ENCODE peak calls at places on chromosomes 5 and 9, in six cellular contexts. B is body of pancreas; F is HCT116; O is CD4-positive, CD25-positive, alpha-beta regulatory T cell; G is GM23248; D is endodermal cell. C is an unnamed sample.

GRCh38 chr5:131068893-131069643 is 96.0 kb downstream of the HINT1 start:
- DNase-seq in O (peak; percentile 7), G (peak; percentile 3), D (no peak), B (no peak), F (no peak), C (no peak)

GRCh38 chr5:103743455-103743854 is 180.9 kb upstream of the NUDT12 start:
- DNase-seq in O (no peak), G (no peak), D (no peak), F (no peak), B (no peak), C (no peak)

GRCh38 chr5:173028811-173029327 is 27.3 kb upstream of the CREBRF start:
- DNase-seq in G (no peak), F (no peak), D (no peak), O (no peak), B (no peak), C (no peak)

GRCh38 chr5:65925094-65925600 is 1.2 kb upstream of the ERBIN start:
- DNase-seq in B (peak; percentile 67), O (peak; percentile 63), D (peak; percentile 87), F (no peak), G (peak; percentile 87), C (peak; percentile 66)

GRCh38 chr9:101140728-101141127 is 112.2 kb downstream of the PLPPR1 start:
- DNase-seq in B (no peak), F (no peak), O (no peak), G (no peak), D (no peak), C (no peak)

GRCh38 chr5:88674262-88675158 is 208.5 kb downstream of the MEF2C start:
- DNase-seq in D (peak; percentile 89), F (no peak), B (no peak), G (peak; percentile 55), O (no peak), C (no peak)

GRCh38 chr9:99000480-99001395 is 57.0 kb downstream of the COL15A1 start:
- DNase-seq in B (no peak), O (peak; percentile 39), D (peak; percentile 77), F (peak; percentile 34), G (peak; percentile 82), C (peak; percentile 5)

GRCh38 chr5:143889986-143890385 is 78.0 kb downstream of the HMHB1 start:
- DNase-seq in G (peak; percentile 86), B (no peak), F (no peak), D (no peak), O (no peak), C (no peak)

GRCh38 chr9:134182554-134183219 is 18.3 kb upstream of the RNU6ATAC start:
- DNase-seq in D (peak; percentile 50), G (no peak), F (peak; percentile 16), O (no peak), B (no peak), C (peak; percentile 7)

GRCh38 chr5:36605241-36605640 is 1.2 kb upstream of the SLC1A3 start:
- DNase-seq in G (peak; percentile 35), O (no peak), D (no peak), B (no peak), F (no peak), C (no peak)

GRCh38 chr5:9156282-9156681 is 389.6 kb downstream of the SEMA5A start:
- DNase-seq in F (no peak), G (peak; percentile 77), B (no peak), O (no peak), D (peak; percentile 88), C (no peak)

GRCh38 chr5:93995126-93995621 is 253.8 kb upstream of the POU5F2 start:
- DNase-seq in B (no peak), D (no peak), O (no peak), F (no peak), G (peak; percentile 44), C (no peak)

GRCh38 chr5:98517967-98518366 is 255.5 kb upstream of the RGMB start:
- DNase-seq in G (no peak), O (no peak), D (no peak), B (no peak), F (no peak), C (no peak)

GRCh38 chr9:97640290-97640689 is 6.7 kb downstream of the NCBP1 start:
- DNase-seq in F (no peak), D (no peak), G (peak; percentile 14), O (no peak), B (no peak), C (peak; percentile 21)

GRCh38 chr9:97615439-97616072 is 17.6 kb downstream of the TSTD2 start:
- DNase-seq in F (peak; percentile 29), O (peak; percentile 49), B (peak; percentile 71), D (peak; percentile 81), G (peak; percentile 70), C (peak; percentile 47)

GRCh38 chr5:87686975-87687374 is 274.2 kb upstream of the CCNH start:
- DNase-seq in F (no peak), D (no peak), B (no peak), G (no peak), O (no peak), C (no peak)

GRCh38 chr5:43602456-43602817 is 543 bp upstream of the NNT start:
- DNase-seq in F (no peak), G (peak; percentile 74), B (peak; percentile 23), O (peak; percentile 3), D (no peak), C (peak; percentile 87)

GRCh38 chr5:128905225-128906110 is 59.8 kb upstream of the SLC27A6 start:
- DNase-seq in F (peak; percentile 61), O (peak; percentile 2), G (peak; percentile 54), B (peak; percentile 38), D (peak; percentile 70), C (peak; percentile 54)

DNA sequence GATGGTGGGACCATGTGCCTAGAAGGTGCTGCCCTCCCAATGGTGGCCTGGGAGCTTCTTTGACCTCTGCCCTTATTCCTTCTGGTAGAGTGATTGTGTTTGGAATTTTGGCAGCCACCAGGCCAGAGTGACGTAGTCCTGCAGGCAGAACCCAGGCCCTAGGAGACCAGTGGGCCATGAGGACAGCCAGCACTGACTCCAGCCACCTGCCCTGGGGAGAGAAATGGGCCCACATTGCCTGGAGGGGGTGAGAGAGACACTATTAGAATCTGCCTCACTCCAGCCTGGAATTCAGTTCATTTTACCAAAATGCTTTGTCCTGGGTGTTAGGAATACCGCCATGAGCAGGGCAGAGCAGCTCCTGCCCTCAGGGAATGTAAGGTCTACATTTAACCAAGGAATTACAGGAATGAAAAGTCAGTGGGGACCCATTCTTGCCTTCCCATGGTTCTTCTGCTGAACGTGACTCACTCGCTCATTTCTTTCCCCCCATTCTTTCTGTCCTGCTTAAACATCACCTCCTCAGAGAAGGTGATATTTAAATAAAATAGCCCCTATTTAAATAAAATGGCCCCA is 5.5 kb upstream of the COL27A1 start:
- DNase-seq in D (no peak), O (no peak), G (no peak), F (no peak), B (no peak), C (no peak)
- H3K27me3 ChIP-seq in D (peaks cover 41% of the 10 kb centered on the region), O (peaks cover 8% of the 10 kb centered on the region), G (peaks cover 33% of the 10 kb centered on the region), F (peaks cover 15% of the 10 kb centered on the region), B (no peaks in the 10 kb centered on the region), C (peaks cover 25% of the 10 kb centered on the region)

GRCh38 chr9:117116084-117116483 is 298.8 kb downstream of the ASTN2 start:
- DNase-seq in G (no peak), O (no peak), F (no peak), D (no peak), B (no peak), C (no peak)
- H3K4me1 ChIP-seq in G (no peaks in the 10 kb centered on the region), O (no peaks in the 10 kb centered on the region), F (no peaks in the 10 kb centered on the region), D (no peaks in the 10 kb centered on the region), B (no peaks in the 10 kb centered on the region), C (no peaks in the 10 kb centered on the region)

GRCh38 chr5:85225388-85225787 is 840.7 kb upstream of the EDIL3 start:
- DNase-seq in B (no peak), D (no peak), F (no peak), O (no peak), G (no peak), C (no peak)
- H3K9me3 ChIP-seq in B (no peaks in the 10 kb centered on the region), D (no peaks in the 10 kb centered on the region), F (no peaks in the 10 kb centered on the region), O (no peaks in the 10 kb centered on the region), G (no peaks in the 10 kb centered on the region), C (no peaks in the 10 kb centered on the region)

GRCh38 chr5:76490970-76491369 is 87.9 kb downstream of the IQGAP2 start:
- DNase-seq in B (no peak), G (no peak), O (no peak), F (no peak), D (no peak), C (no peak)

GRCh38 chr5:76487784-76488183 is 84.7 kb downstream of the IQGAP2 start:
- DNase-seq in O (no peak), B (no peak), D (no peak), F (no peak), G (no peak), C (no peak)

GRCh38 chr5:76492819-76493189 is 89.7 kb downstream of the IQGAP2 start:
- DNase-seq in D (no peak), G (no peak), B (no peak), F (no peak), O (no peak), C (no peak)

GRCh38 chr5:76488969-76489368 is 85.9 kb downstream of the IQGAP2 start:
- DNase-seq in F (no peak), G (no peak), B (no peak), O (no peak), D (no peak), C (no peak)

GRCh38 chr5:76489877-76490688 is 87.0 kb downstream of the IQGAP2 start:
- DNase-seq in O (no peak), G (no peak), B (no peak), F (no peak), D (no peak), C (peak; percentile 63)
- H3K27me3 ChIP-seq in O (no peaks in the 10 kb centered on the region), G (no peaks in the 10 kb centered on the region), B (no peaks in the 10 kb centered on the region), F (no peaks in the 10 kb centered on the region), D (no peaks in the 10 kb centered on the region), C (no peaks in the 10 kb centered on the region)

GRCh38 chr5:135157421-135158314 is 123.6 kb upstream of the PITX1 start:
- DNase-seq in O (no peak), B (no peak), G (no peak), D (peak; percentile 10), F (no peak), C (no peak)
- H3K4me1 ChIP-seq in O (no peaks in the 10 kb centered on the region), B (no peaks in the 10 kb centered on the region), G (no peaks in the 10 kb centered on the region), D (peaks cover 9% of the 10 kb centered on the region), F (no peaks in the 10 kb centered on the region), C (no peaks in the 10 kb centered on the region)

GRCh38 chr9:109252291-109252690 is 68.6 kb downstream of the EPB41L4B start:
- DNase-seq in F (no peak), G (no peak), B (no peak), D (no peak), O (no peak), C (no peak)

GRCh38 chr9:109253637-109254284 is 67.1 kb downstream of the EPB41L4B start:
- DNase-seq in D (peak; percentile 42), B (peak; percentile 62), O (no peak), G (peak; percentile 85), F (peak; percentile 64), C (no peak)

GRCh38 chr9:109255394-109255793 is 65.5 kb downstream of the EPB41L4B start:
- DNase-seq in D (no peak), G (no peak), B (no peak), O (no peak), F (no peak), C (no peak)

GRCh38 chr9:109253241-109253636 is 67.6 kb downstream of the EPB41L4B start:
- DNase-seq in G (no peak), B (no peak), F (no peak), O (no peak), D (peak; percentile 13), C (no peak)

DNA sequence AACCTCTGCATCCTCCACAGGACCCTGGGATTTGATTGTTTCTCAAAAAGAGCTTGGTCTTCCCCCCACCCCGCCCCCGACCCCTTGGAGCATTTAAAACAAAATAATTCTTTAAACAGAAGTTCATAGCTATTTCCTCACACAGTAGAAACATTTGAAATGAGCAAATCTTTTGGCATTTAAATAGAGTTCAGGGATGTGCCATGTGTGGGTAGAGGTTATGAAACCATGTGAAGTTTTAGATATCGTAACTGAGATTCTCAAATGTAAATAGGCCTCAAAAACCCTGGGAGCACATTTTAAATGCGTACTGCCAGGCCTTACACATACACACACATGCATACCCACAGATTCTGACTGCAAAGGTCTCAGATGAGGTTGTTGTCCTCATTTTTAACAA is 66.5 kb downstream of the EPB41L4B start:
- DNase-seq in O (no peak), D (no peak), F (no peak), G (peak; percentile 82), B (no peak), C (no peak)
- H3K9me3 ChIP-seq in O (no peaks in the 10 kb centered on the region), D (no peaks in the 10 kb centered on the region), F (no peaks in the 10 kb centered on the region), G (no peaks in the 10 kb centered on the region), B (no peaks in the 10 kb centered on the region), C (no peaks in the 10 kb centered on the region)